ENCODE peak calls at places on chromosomes 6 and 20, in ten cellular contexts. E is natural killer cell, W is progenitor cell of endocrine pancreas, N is RWPE2, P is GM13977, D is foreskin keratinocyte, S is A673, X is heart left ventricle, L is fibroblast of pulmonary artery, F is gastrocnemius medialis. C is an unnamed sample.

GRCh38 chr6:159801935-159802334 is 1.9 kb downstream of the PNLDC1 start:
- DNase-seq in P (no peak), F (no peak), N (no peak), S (no peak), X (no peak), E (no peak), W (no peak), D (no peak), L (no peak), C (no peak)

GRCh38 chr6:148771896-148772554 is 25.2 kb downstream of the UST start:
- DNase-seq in X (no peak), W (no peak), P (no peak), D (no peak), L (no peak), N (no peak), E (no peak), F (no peak), S (no peak), C (no peak)

GRCh38 chr6:41917528-41917927 is 3.4 kb downstream of the MED20 start:
- DNase-seq in P (no peak), X (no peak), D (peak; percentile 82), S (peak; percentile 42), W (no peak), N (no peak), F (no peak), L (peak; percentile 94), E (no peak), C (no peak)

GRCh38 chr6:16043171-16044142 is 85.4 kb upstream of the MYLIP start:
- DNase-seq in N (no peak), X (no peak), P (peak; percentile 28), E (no peak), W (no peak), L (peak; percentile 8), D (no peak), S (no peak), F (no peak), C (peak; percentile 5)

GRCh38 chr6:135722182-135722581 is 129.3 kb upstream of the PDE7B start:
- DNase-seq in W (no peak), D (no peak), E (no peak), P (no peak), S (no peak), X (no peak), N (no peak), F (no peak), L (no peak), C (no peak)

GRCh38 chr20:24584078-24584477 is 114.6 kb downstream of the SYNDIG1 start:
- DNase-seq in F (no peak), L (no peak), P (no peak), W (no peak), X (no peak), N (no peak), S (no peak), E (no peak), D (no peak), C (no peak)

GRCh38 chr20:53420061-53420460 is 173.6 kb downstream of the ZNF217 start:
- DNase-seq in F (no peak), S (no peak), D (no peak), X (no peak), E (no peak), W (no peak), N (no peak), L (no peak), P (no peak), C (no peak)

GRCh38 chr6:139016337-139017213 is 12.0 kb upstream of the ABRACL start:
- DNase-seq in F (no peak), W (no peak), L (peak; percentile 25), S (no peak), P (peak; percentile 50), X (no peak), E (no peak), D (no peak), N (no peak), C (no peak)

GRCh38 chr6:3723966-3724365 is 27.5 kb downstream of the PXDC1 start:
- DNase-seq in X (no peak), W (no peak), N (no peak), F (no peak), D (no peak), L (no peak), E (no peak), S (no peak), P (no peak), C (no peak)

GRCh38 chr6:24910850-24911712 is 24.7 kb downstream of the RIPOR2 start:
- DNase-seq in X (peak; percentile 74), P (peak; percentile 44), F (peak; percentile 85), S (peak; percentile 50), W (peak; percentile 38), L (peak; percentile 49), E (peak; percentile 55), D (no peak), N (no peak), C (peak; percentile 62)

GRCh38 chr20:22305391-22305790 is 279.0 kb downstream of the FOXA2 start:
- DNase-seq in L (no peak), P (no peak), X (no peak), E (no peak), S (no peak), F (no peak), D (no peak), N (no peak), W (no peak), C (no peak)

GRCh38 chr6:156402227-156402626 is 375.0 kb upstream of the ARID1B start:
- DNase-seq in N (no peak), F (no peak), W (no peak), S (no peak), X (no peak), P (no peak), D (no peak), L (no peak), E (no peak), C (no peak)

GRCh38 chr20:31497838-31498540 is 16.3 kb upstream of the HM13 start:
- DNase-seq in W (no peak), F (no peak), S (no peak), D (no peak), X (peak; percentile 69), N (no peak), P (no peak), E (no peak), L (peak; percentile 82), C (no peak)

GRCh38 chr20:31489152-31489551 is 14.1 kb downstream of the REM1 start:
- DNase-seq in F (no peak), S (no peak), N (no peak), P (no peak), X (no peak), E (no peak), L (no peak), W (no peak), D (no peak), C (no peak)

GRCh38 chr20:31490752-31491151 is 15.7 kb downstream of the REM1 start:
- DNase-seq in D (no peak), P (no peak), F (no peak), E (no peak), S (no peak), W (no peak), L (no peak), X (no peak), N (no peak), C (no peak)

GRCh38 chr20:31496761-31497295 is 17.4 kb upstream of the HM13 start:
- DNase-seq in F (peak; percentile 32), N (peak; percentile 84), P (no peak), E (no peak), L (peak; percentile 52), D (no peak), W (no peak), S (peak; percentile 32), X (peak; percentile 84), C (peak; percentile 25)

DNA sequence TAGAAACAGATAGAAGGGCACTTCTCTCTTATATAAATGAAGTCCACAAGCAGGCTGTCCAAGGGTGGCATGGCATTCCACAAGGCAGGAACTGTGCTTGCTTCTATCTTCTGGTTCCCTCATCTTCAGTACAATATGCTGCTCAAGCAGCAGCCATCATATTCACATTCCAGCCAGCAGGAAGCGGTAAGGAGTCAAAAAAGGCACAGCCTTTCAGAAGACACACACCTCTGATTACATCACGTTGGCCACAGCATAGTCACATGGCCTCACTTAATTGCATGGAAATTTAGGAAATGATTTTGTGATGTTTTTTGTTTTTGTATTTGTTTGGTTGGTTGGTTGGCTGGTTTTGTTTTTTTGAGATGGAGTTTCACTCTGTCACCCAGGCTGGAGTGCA is 19.0 kb downstream of the REM1 start:
- DNase-seq in P (no peak), F (no peak), D (peak; percentile 11), S (peak; percentile 67), E (no peak), W (no peak), L (peak; percentile 59), N (no peak), X (no peak), C (no peak)
- TF ChIP-seq CTCF in P (no peak), F (no peak), D (peak; percentile 59), S (peak; percentile 59), E (no peak), W (peak; percentile 42), L (peak; percentile 57), N (peak; percentile 47), X (peak; percentile 19), C (peak; percentile 26)

GRCh38 chr6:157909282-157909664 is 72.4 kb upstream of the SYNJ2 start:
- DNase-seq in W (no peak), N (no peak), D (no peak), P (peak; percentile 38), X (no peak), L (no peak), F (no peak), S (no peak), E (no peak), C (no peak)
- TF ChIP-seq CTCF in W (no peak), N (no peak), D (no peak), P (no peak), X (no peak), L (no peak), F (no peak), S (no peak), E (no peak), C (no peak)

GRCh38 chr6:36701401-36701991 is 3.9 kb downstream of the RAB44 start:
- DNase-seq in F (no peak), S (no peak), E (no peak), L (no peak), P (peak; percentile 56), W (no peak), X (no peak), N (no peak), D (no peak), C (peak; percentile 49)
- TF ChIP-seq CTCF in F (no peak), S (no peak), E (no peak), L (no peak), P (peak; percentile 47), W (peak; percentile 53), X (no peak), N (peak; percentile 52), D (peak; percentile 62), C (peak; percentile 47)

GRCh38 chr6:1498491-1499113 is 109.2 kb downstream of the FOXF2 start:
- DNase-seq in P (no peak), S (peak; percentile 7), D (no peak), F (no peak), X (no peak), L (no peak), E (no peak), W (no peak), N (no peak), C (no peak)
- TF ChIP-seq CTCF in P (peak; percentile 31), S (peak; percentile 48), D (no peak), F (no peak), X (no peak), L (peak; percentile 7), E (no peak), W (no peak), N (no peak), C (no peak)

C was measured in body of pancreas.